ENCODE peak calls at places on chromosomes 16 and 17, in nine cellular contexts. B is PC-3, W is spleen, X is A549, A is AG09309, L is HFF-Myc, C is endothelial cell, U is pancreas, R is AG04450. J is an unnamed sample.

GRCh38 chr17:63533433-63534077 is 10.4 kb downstream of the KCNH6 start:
- DNase-seq in U (no peak), R (no peak), X (peak; percentile 29), L (no peak), C (no peak), W (peak; percentile 62), B (no peak), A (no peak), J (no peak)

GRCh38 chr16:69535123-69536050 is 30.4 kb upstream of the NFAT5 start:
- DNase-seq in R (no peak), W (no peak), B (no peak), L (no peak), U (no peak), A (no peak), X (no peak), C (peak; percentile 7), J (no peak)

GRCh38 chr16:86895609-86896008 is 317.3 kb downstream of the FOXL1 start:
- DNase-seq in X (no peak), W (peak; percentile 25), A (no peak), R (no peak), U (no peak), C (no peak), L (no peak), B (no peak), J (no peak)

GRCh38 chr17:14201087-14201486 is 35.6 kb downstream of the CDRT15 start:
- DNase-seq in U (no peak), L (no peak), W (no peak), X (no peak), A (no peak), C (no peak), B (no peak), R (no peak), J (no peak)

GRCh38 chr16:78235168-78235800 is 135.8 kb downstream of the WWOX start:
- DNase-seq in R (peak; percentile 27), B (peak; percentile 75), X (peak; percentile 68), W (peak; percentile 85), C (peak; percentile 86), U (peak; percentile 51), L (peak; percentile 4), A (peak; percentile 10), J (peak; percentile 77)

GRCh38 chr17:57946798-57947358 is 8.3 kb downstream of the CUEDC1 start:
- DNase-seq in C (no peak), X (peak; percentile 66), R (peak; percentile 55), L (no peak), B (peak; percentile 75), W (peak; percentile 85), A (no peak), U (peak; percentile 62), J (peak; percentile 77)

GRCh38 chr17:61405686-61406542 is 6.3 kb downstream of the TBX2 start:
- DNase-seq in L (no peak), W (no peak), A (no peak), B (no peak), U (no peak), C (no peak), X (no peak), R (no peak), J (no peak)

GRCh38 chr17:58320570-58321323 is 7.8 kb downstream of the TSPOAP1 start:
- DNase-seq in X (no peak), C (no peak), A (no peak), U (no peak), L (no peak), W (peak; percentile 14), B (no peak), R (no peak), J (no peak)

GRCh38 chr17:72687941-72688340 is 404.5 kb downstream of the SLC39A11 start:
- DNase-seq in B (no peak), A (no peak), C (no peak), U (no peak), L (no peak), W (no peak), R (no peak), X (no peak), J (no peak)

GRCh38 chr17:77882481-77883212 is 75.9 kb upstream of the TNRC6C start:
- DNase-seq in A (no peak), W (peak; percentile 94), X (peak; percentile 31), L (no peak), C (no peak), U (peak; percentile 68), R (no peak), B (no peak), J (peak; percentile 80)

GRCh38 chr17:33498069-33498468 is 205.0 kb upstream of the ASIC2 start:
- DNase-seq in C (no peak), B (no peak), A (no peak), W (no peak), X (no peak), U (no peak), L (no peak), R (no peak), J (no peak)

GRCh38 chr16:27258241-27258734 is 10.3 kb downstream of the NSMCE1 start:
- DNase-seq in U (no peak), R (no peak), W (no peak), L (no peak), X (no peak), A (no peak), B (peak; percentile 54), C (no peak), J (no peak)

GRCh38 chr17:77420804-77421634 is 280.2 kb downstream of the SEC14L1 start:
- DNase-seq in L (no peak), W (no peak), A (no peak), C (peak; percentile 44), B (no peak), X (peak; percentile 70), R (peak; percentile 74), U (no peak), J (peak; percentile 67)

GRCh38 chr17:56832446-56832845 is 1.3 kb downstream of the C17orf67 start:
- DNase-seq in B (peak; percentile 15), C (no peak), L (no peak), R (no peak), U (no peak), A (no peak), W (no peak), X (no peak), J (no peak)

GRCh38 chr17:56835259-56835575 is 1.3 kb downstream of the DGKE start:
- DNase-seq in X (no peak), U (no peak), C (no peak), W (no peak), B (no peak), R (no peak), L (no peak), A (no peak), J (no peak)

GRCh38 chr17:56833023-56833811 is 503 bp downstream of the C17orf67 start:
- DNase-seq in X (peak; percentile 49), C (peak; percentile 44), U (peak; percentile 58), W (peak; percentile 95), L (no peak), R (peak; percentile 16), A (peak; percentile 3), B (peak; percentile 87), J (peak; percentile 85)

GRCh38 chr17:56833812-56834379 is at the start of the genes C17orf67 and DGKE:
- DNase-seq in R (peak; percentile 88), B (peak; percentile 98), U (peak; percentile 100), C (peak; percentile 97), W (peak; percentile 100), X (peak; percentile 97), A (peak; percentile 64), L (peak; percentile 70), J (peak; percentile 99)

DNA sequence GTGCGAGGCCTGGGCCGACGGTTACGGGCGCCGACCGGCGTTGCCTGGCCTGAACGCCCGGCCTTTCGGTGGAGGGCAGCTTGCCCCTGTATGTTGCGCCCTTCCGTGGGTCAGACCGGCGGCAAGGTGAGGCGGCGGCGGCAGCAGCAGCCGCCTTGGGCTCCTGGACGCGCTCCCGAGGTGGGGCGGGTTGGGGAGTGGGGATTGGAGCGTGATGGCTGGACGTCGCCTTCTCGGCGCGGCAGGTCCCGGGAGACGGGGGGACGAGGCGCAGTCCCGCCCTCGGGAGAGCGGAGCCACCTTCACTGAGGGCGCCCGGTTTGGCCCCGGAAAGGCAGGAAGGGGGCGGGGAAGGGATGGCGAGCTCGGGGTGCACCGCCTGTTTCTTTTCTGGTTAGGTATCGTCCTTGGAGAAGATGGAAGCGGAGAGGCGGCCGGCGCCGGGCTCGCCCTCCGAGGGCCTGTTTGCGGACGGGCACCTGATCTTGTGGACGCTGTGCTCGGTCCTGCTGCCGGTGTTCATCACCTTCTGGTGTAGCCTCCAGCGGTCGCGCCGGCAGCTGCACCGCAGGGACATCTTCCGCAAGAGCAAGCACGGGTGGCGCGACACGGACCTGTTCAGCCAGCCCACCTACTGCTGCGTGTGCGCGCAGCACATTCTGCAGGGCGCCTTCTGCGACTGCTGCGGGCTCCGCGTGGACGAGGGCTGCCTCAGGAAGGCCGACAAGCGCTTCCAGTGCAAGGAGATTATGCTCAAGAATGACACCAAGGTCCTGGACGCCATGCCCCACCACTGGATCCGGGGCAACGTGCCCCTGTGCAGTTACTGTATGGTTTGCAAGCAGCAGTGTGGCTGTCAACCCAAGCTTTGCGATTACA is 668 bp downstream of the DGKE start:
- DNase-seq in R (no peak), W (peak; percentile 94), L (no peak), X (peak; percentile 69), C (peak; percentile 39), A (no peak), U (peak; percentile 61), B (peak; percentile 70), J (peak; percentile 61)
- TF ChIP-seq CTCF in R (no peak), W (peak; percentile 25), L (no peak), X (no peak), C (no peak), A (no peak), U (no peak), B (peak; percentile 27), J (no peak)

GRCh38 chr17:79065105-79065670 is 9.4 kb upstream of the ENGASE start:
- DNase-seq in B (peak; percentile 78), R (no peak), X (peak; percentile 73), A (no peak), L (no peak), C (peak; percentile 55), W (peak; percentile 30), U (no peak), J (peak; percentile 28)
- TF ChIP-seq CTCF in B (peak; percentile 85), R (peak; percentile 54), X (peak; percentile 80), A (peak; percentile 58), L (peak; percentile 47), C (peak; percentile 69), W (peak; percentile 69), U (no peak), J (no peak)

DNA sequence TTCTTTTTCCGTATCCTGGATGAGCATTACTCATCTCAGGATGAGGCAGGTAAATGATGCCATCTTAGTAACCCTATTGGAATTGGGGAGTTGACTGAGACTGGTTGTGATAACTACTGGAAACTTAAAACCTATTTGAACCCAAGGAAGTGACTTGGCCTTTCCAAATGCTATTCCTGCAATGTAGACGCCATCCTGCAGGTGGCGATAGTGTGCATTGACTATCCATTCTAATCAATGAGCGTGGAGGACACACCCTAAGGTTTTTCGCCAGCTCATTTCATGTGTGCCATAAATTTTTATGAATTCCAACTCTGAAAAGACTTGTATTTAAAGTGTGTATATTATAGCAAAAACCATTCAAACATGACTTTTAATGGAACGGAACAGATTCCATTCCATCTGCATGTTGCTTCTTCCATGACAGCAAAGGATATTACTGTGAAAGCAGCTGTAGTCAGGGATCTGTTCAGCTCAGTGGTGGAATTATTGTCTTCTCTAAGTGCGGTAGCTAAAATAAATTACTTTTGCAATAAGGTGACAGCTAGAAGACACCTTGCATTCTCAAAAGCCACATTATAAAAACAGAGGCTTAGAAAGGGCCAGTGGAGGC is 55.3 kb downstream of the SYT17 start:
- DNase-seq in R (no peak), C (peak; percentile 49), B (peak; percentile 77), L (peak; percentile 4), U (no peak), A (no peak), X (peak; percentile 46), W (no peak), J (no peak)
- TF ChIP-seq CTCF in R (peak; percentile 58), C (peak; percentile 88), B (peak; percentile 83), L (peak; percentile 84), U (peak; percentile 23), A (peak; percentile 44), X (peak; percentile 62), W (peak; percentile 36), J (peak; percentile 73)

GRCh38 chr17:4541328-4542002 is 13.7 kb downstream of the MYBBP1A start:
- DNase-seq in A (no peak), B (no peak), R (no peak), W (no peak), L (no peak), X (no peak), U (peak; percentile 17), C (peak; percentile 54), J (no peak)
- TF ChIP-seq CTCF in A (no peak), B (no peak), R (no peak), W (no peak), L (no peak), X (peak; percentile 17), U (no peak), C (no peak), J (no peak)